ENCODE peak calls at places on chromosome 9, in ten cellular contexts. One of them, this sample, is unnamed.

GRCh38 chr9:71036501-71036900 is 84.9 kb downstream of the TRPM3 start:
- DNase-seq in psoas muscle: no peak
- DNase-seq in A673: peak; percentile 53
- DNase-seq in left ventricle myocardium inferior: no peak
- DNase-seq in hepatocyte: peak; percentile 43
- DNase-seq in adrenal gland: no peak
- DNase-seq in upper lobe of right lung: no peak
- DNase-seq in lower lobe of right lung: no peak
- DNase-seq in mammary epithelial cell: peak; percentile 18
- DNase-seq in body of pancreas: peak; percentile 20
- DNase-seq in this sample: no peak

GRCh38 chr9:136264046-136264802 is 18.6 kb upstream of the QSOX2 start:
- DNase-seq in A673: no peak
- DNase-seq in hepatocyte: no peak
- DNase-seq in upper lobe of right lung: no peak
- DNase-seq in left ventricle myocardium inferior: no peak
- DNase-seq in adrenal gland: no peak
- DNase-seq in lower lobe of right lung: no peak
- DNase-seq in body of pancreas: no peak
- DNase-seq in psoas muscle: no peak
- DNase-seq in mammary epithelial cell: no peak
- DNase-seq in this sample: no peak

GRCh38 chr9:336039-336438 is 121.4 kb downstream of the DOCK8 start:
- DNase-seq in A673: no peak
- DNase-seq in left ventricle myocardium inferior: no peak
- DNase-seq in lower lobe of right lung: no peak
- DNase-seq in body of pancreas: no peak
- DNase-seq in mammary epithelial cell: no peak
- DNase-seq in psoas muscle: no peak
- DNase-seq in hepatocyte: no peak
- DNase-seq in adrenal gland: no peak
- DNase-seq in upper lobe of right lung: peak; percentile 66
- DNase-seq in this sample: no peak

GRCh38 chr9:21994996-21995651 is 533 bp downstream of the CDKN2B-AS1 start:
- DNase-seq in lower lobe of right lung: peak; percentile 88
- DNase-seq in adrenal gland: peak; percentile 82
- DNase-seq in mammary epithelial cell: peak; percentile 80
- DNase-seq in psoas muscle: peak; percentile 74
- DNase-seq in body of pancreas: peak; percentile 53
- DNase-seq in hepatocyte: peak; percentile 57
- DNase-seq in left ventricle myocardium inferior: peak; percentile 66
- DNase-seq in A673: no peak
- DNase-seq in upper lobe of right lung: peak; percentile 91
- DNase-seq in this sample: peak; percentile 90

GRCh38 chr9:84751921-84752320 is 82.4 kb downstream of the NTRK2 start:
- DNase-seq in A673: no peak
- DNase-seq in psoas muscle: no peak
- DNase-seq in left ventricle myocardium inferior: no peak
- DNase-seq in lower lobe of right lung: no peak
- DNase-seq in hepatocyte: no peak
- DNase-seq in adrenal gland: no peak
- DNase-seq in mammary epithelial cell: peak; percentile 73
- DNase-seq in body of pancreas: no peak
- DNase-seq in upper lobe of right lung: no peak
- DNase-seq in this sample: no peak

GRCh38 chr9:38342532-38342931 is 50.0 kb upstream of the ALDH1B1 start:
- DNase-seq in hepatocyte: no peak
- DNase-seq in mammary epithelial cell: no peak
- DNase-seq in A673: no peak
- DNase-seq in psoas muscle: no peak
- DNase-seq in lower lobe of right lung: no peak
- DNase-seq in adrenal gland: no peak
- DNase-seq in body of pancreas: no peak
- DNase-seq in left ventricle myocardium inferior: no peak
- DNase-seq in upper lobe of right lung: no peak
- DNase-seq in this sample: no peak

GRCh38 chr9:29212590-29213373 is 1639.5 kb upstream of the C9orf72 start:
- DNase-seq in body of pancreas: peak; percentile 34
- DNase-seq in lower lobe of right lung: no peak
- DNase-seq in hepatocyte: peak; percentile 61
- DNase-seq in upper lobe of right lung: peak; percentile 53
- DNase-seq in left ventricle myocardium inferior: no peak
- DNase-seq in psoas muscle: no peak
- DNase-seq in adrenal gland: no peak
- DNase-seq in A673: peak; percentile 74
- DNase-seq in mammary epithelial cell: peak; percentile 52
- DNase-seq in this sample: no peak

GRCh38 chr9:94086961-94087360 is 2.7 kb downstream of the PTPDC1 start:
- DNase-seq in lower lobe of right lung: no peak
- DNase-seq in adrenal gland: no peak
- DNase-seq in hepatocyte: no peak
- DNase-seq in A673: no peak
- DNase-seq in psoas muscle: no peak
- DNase-seq in upper lobe of right lung: no peak
- DNase-seq in mammary epithelial cell: no peak
- DNase-seq in body of pancreas: no peak
- DNase-seq in left ventricle myocardium inferior: no peak
- DNase-seq in this sample: no peak

GRCh38 chr9:14231196-14231990 is 82.5 kb downstream of the NFIB start:
- DNase-seq in adrenal gland: no peak
- DNase-seq in mammary epithelial cell: no peak
- DNase-seq in left ventricle myocardium inferior: no peak
- DNase-seq in psoas muscle: no peak
- DNase-seq in body of pancreas: no peak
- DNase-seq in lower lobe of right lung: no peak
- DNase-seq in upper lobe of right lung: no peak
- DNase-seq in A673: no peak
- DNase-seq in hepatocyte: no peak
- DNase-seq in this sample: no peak

GRCh38 chr9:13450723-13451122 is 171.2 kb upstream of the MPDZ start:
- DNase-seq in body of pancreas: no peak
- DNase-seq in left ventricle myocardium inferior: no peak
- DNase-seq in psoas muscle: no peak
- DNase-seq in lower lobe of right lung: no peak
- DNase-seq in hepatocyte: no peak
- DNase-seq in mammary epithelial cell: peak; percentile 20
- DNase-seq in upper lobe of right lung: no peak
- DNase-seq in A673: peak; percentile 31
- DNase-seq in adrenal gland: no peak
- DNase-seq in this sample: no peak

GRCh38 chr9:2170737-2171136 is 155.6 kb downstream of the SMARCA2 start:
- DNase-seq in body of pancreas: no peak
- DNase-seq in left ventricle myocardium inferior: no peak
- DNase-seq in A673: no peak
- DNase-seq in adrenal gland: no peak
- DNase-seq in upper lobe of right lung: no peak
- DNase-seq in hepatocyte: no peak
- DNase-seq in lower lobe of right lung: no peak
- DNase-seq in psoas muscle: no peak
- DNase-seq in mammary epithelial cell: peak; percentile 83
- DNase-seq in this sample: no peak

GRCh38 chr9:129487307-129487657 is 133.6 kb downstream of the C9orf50 start:
- DNase-seq in mammary epithelial cell: no peak
- DNase-seq in A673: no peak
- DNase-seq in lower lobe of right lung: no peak
- DNase-seq in adrenal gland: no peak
- DNase-seq in psoas muscle: no peak
- DNase-seq in hepatocyte: no peak
- DNase-seq in upper lobe of right lung: no peak
- DNase-seq in left ventricle myocardium inferior: no peak
- DNase-seq in body of pancreas: no peak
- DNase-seq in this sample: no peak

GRCh38 chr9:129487658-129488483 is 133.0 kb downstream of the C9orf50 start:
- DNase-seq in adrenal gland: peak; percentile 78
- DNase-seq in hepatocyte: peak; percentile 72
- DNase-seq in upper lobe of right lung: no peak
- DNase-seq in lower lobe of right lung: peak; percentile 71
- DNase-seq in body of pancreas: peak; percentile 77
- DNase-seq in left ventricle myocardium inferior: peak; percentile 59
- DNase-seq in mammary epithelial cell: peak; percentile 50
- DNase-seq in psoas muscle: no peak
- DNase-seq in A673: peak; percentile 92
- DNase-seq in this sample: no peak

GRCh38 chr9:129491486-129491855 is 129.4 kb downstream of the C9orf50 start:
- DNase-seq in upper lobe of right lung: peak; percentile 83
- DNase-seq in mammary epithelial cell: no peak
- DNase-seq in lower lobe of right lung: peak; percentile 83
- DNase-seq in adrenal gland: peak; percentile 63
- DNase-seq in A673: no peak
- DNase-seq in left ventricle myocardium inferior: peak; percentile 74
- DNase-seq in psoas muscle: no peak
- DNase-seq in hepatocyte: peak; percentile 61
- DNase-seq in body of pancreas: peak; percentile 83
- DNase-seq in this sample: no peak

GRCh38 chr9:129490583-129491485 is 130.1 kb downstream of the C9orf50 start:
- DNase-seq in psoas muscle: no peak
- DNase-seq in hepatocyte: peak; percentile 61
- DNase-seq in mammary epithelial cell: no peak
- DNase-seq in left ventricle myocardium inferior: peak; percentile 46
- DNase-seq in body of pancreas: peak; percentile 75
- DNase-seq in upper lobe of right lung: peak; percentile 76
- DNase-seq in A673: peak; percentile 60
- DNase-seq in lower lobe of right lung: no peak
- DNase-seq in adrenal gland: peak; percentile 70
- DNase-seq in this sample: no peak

DNA sequence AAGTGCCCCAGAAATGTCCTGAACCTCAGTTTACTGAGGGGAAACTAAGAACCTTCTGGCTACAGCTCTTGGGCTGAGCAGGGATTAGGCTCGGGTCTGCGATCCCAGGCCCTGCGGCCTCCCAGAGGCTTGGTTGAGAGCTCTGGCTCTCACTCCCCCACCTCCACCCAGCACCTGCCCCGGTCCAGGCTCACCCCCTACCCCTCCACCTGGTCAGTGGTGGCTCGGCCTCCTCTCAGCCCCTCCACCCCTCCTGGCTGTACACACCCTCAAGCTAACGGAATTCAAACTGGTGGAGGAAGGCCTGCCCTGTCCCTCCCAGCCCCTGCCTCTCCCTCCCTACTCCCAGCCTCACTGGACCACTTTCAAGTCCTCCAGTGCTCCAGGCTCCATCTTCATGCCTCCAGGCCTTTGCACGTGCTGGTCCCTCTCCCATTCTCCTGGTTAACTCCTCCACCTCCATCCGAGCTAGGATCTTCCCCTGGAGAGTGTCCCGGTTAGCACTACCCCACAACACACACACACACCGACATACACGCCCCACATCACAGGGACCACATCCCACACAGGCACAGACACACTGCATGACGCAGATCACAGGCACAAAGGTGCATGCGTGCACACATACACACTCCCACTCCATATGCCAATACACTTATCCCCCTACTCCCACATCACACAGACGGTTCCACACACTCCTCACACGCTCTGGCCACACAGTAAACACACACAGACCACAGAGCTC is 130.9 kb downstream of the C9orf50 start:
- DNase-seq in mammary epithelial cell: no peak
- DNase-seq in adrenal gland: peak; percentile 52
- DNase-seq in hepatocyte: no peak
- DNase-seq in body of pancreas: no peak
- DNase-seq in left ventricle myocardium inferior: no peak
- DNase-seq in upper lobe of right lung: no peak
- DNase-seq in psoas muscle: no peak
- DNase-seq in lower lobe of right lung: no peak
- DNase-seq in A673: no peak
- DNase-seq in this sample: no peak
- H3K4me3 ChIP-seq in mammary epithelial cell: no peak overlapping the region
- H3K4me3 ChIP-seq in adrenal gland: peak overlapping the region; percentile 7
- H3K4me3 ChIP-seq in hepatocyte: peak overlapping the region; percentile 54
- H3K4me3 ChIP-seq in body of pancreas: no peak overlapping the region
- H3K4me3 ChIP-seq in left ventricle myocardium inferior: peak overlapping the region; percentile 72
- H3K4me3 ChIP-seq in upper lobe of right lung: peak overlapping the region; percentile 53
- H3K4me3 ChIP-seq in psoas muscle: peak overlapping the region; percentile 70
- H3K4me3 ChIP-seq in lower lobe of right lung: peak overlapping the region; percentile 69
- H3K4me3 ChIP-seq in A673: peak overlapping the region; percentile 48
- H3K4me3 ChIP-seq in this sample: no peak overlapping the region

DNA sequence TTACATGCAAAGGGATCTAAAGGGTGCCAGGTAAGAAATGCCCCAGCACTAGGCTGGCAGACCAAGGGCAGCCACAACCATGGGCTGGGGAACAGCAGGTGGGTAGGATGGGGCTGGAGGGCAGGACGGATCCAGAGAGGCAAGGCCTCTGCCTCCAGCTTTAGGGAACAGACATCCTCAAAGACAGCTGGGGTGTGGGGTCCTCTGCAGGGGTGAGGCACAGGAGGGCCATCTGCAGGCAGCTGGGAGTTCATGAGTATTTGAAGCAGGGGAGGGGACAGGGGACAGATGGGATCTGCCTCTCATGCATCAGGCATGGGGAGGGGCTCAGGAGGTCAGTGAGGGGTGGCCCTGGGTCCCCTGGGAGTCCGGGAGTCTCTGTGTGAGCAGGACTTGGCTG is 3.9 kb downstream of the SUSD3 start:
- DNase-seq in adrenal gland: no peak
- DNase-seq in lower lobe of right lung: peak; percentile 20
- DNase-seq in left ventricle myocardium inferior: no peak
- DNase-seq in hepatocyte: no peak
- DNase-seq in mammary epithelial cell: no peak
- DNase-seq in A673: no peak
- DNase-seq in body of pancreas: no peak
- DNase-seq in psoas muscle: no peak
- DNase-seq in upper lobe of right lung: no peak
- DNase-seq in this sample: peak; percentile 42
- TF ChIP-seq CTCF in adrenal gland: no peak
- TF ChIP-seq CTCF in lower lobe of right lung: no peak
- TF ChIP-seq CTCF in left ventricle myocardium inferior: no peak
- TF ChIP-seq CTCF in hepatocyte: no peak
- TF ChIP-seq CTCF in mammary epithelial cell: no peak
- TF ChIP-seq CTCF in A673: no peak
- TF ChIP-seq CTCF in body of pancreas: no peak
- TF ChIP-seq CTCF in psoas muscle: no peak
- TF ChIP-seq CTCF in upper lobe of right lung: no peak
- TF ChIP-seq CTCF in this sample: peak; percentile 1

DNA sequence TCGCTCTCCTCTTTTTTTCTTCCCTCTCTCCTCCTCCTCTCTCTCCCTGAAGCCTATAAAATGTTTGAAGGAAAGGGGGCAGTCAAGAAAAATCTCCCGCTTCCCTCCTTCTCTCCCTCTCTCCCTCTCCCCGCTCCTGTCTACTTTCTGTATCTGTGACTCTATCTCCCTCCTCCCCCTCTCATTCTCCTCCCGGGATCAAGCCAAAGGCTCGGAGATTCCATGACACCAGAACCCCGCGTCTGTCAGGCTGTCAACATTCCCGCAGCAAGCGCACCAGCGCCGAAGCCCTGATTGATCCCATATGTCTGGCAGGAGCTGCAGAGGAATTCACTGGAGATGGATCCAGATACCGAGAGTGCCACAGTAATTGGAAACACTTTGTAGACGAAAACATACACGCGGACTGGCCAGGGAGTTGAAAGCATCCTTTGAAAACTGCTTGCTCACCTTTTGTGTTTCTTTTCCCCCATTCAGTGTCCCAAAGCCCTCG is 268 bp upstream of the SVEP1 start:
- DNase-seq in psoas muscle: peak; percentile 50
- DNase-seq in body of pancreas: peak; percentile 21
- DNase-seq in lower lobe of right lung: no peak
- DNase-seq in A673: peak; percentile 46
- DNase-seq in hepatocyte: peak; percentile 35
- DNase-seq in mammary epithelial cell: peak; percentile 37
- DNase-seq in left ventricle myocardium inferior: peak; percentile 23
- DNase-seq in upper lobe of right lung: no peak
- DNase-seq in adrenal gland: no peak
- DNase-seq in this sample: no peak
- H3K27me3 ChIP-seq in psoas muscle: peaks cover 10% of the 10 kb centered on the region
- H3K27me3 ChIP-seq in body of pancreas: no peaks in the 10 kb centered on the region
- H3K27me3 ChIP-seq in lower lobe of right lung: peaks cover 39% of the 10 kb centered on the region
- H3K27me3 ChIP-seq in A673: peaks cover 44% of the 10 kb centered on the region
- H3K27me3 ChIP-seq in hepatocyte: peaks cover 34% of the 10 kb centered on the region
- H3K27me3 ChIP-seq in mammary epithelial cell: no peaks in the 10 kb centered on the region
- H3K27me3 ChIP-seq in left ventricle myocardium inferior: peaks cover 83% of the 10 kb centered on the region
- H3K27me3 ChIP-seq in upper lobe of right lung: peaks cover 26% of the 10 kb centered on the region
- H3K27me3 ChIP-seq in adrenal gland: peaks cover 25% of the 10 kb centered on the region
- H3K27me3 ChIP-seq in this sample: no peaks in the 10 kb centered on the region

GRCh38 chr9:126261584-126262356 is 64.9 kb upstream of the MVB12B start:
- DNase-seq in psoas muscle: no peak
- DNase-seq in upper lobe of right lung: no peak
- DNase-seq in A673: no peak
- DNase-seq in adrenal gland: no peak
- DNase-seq in left ventricle myocardium inferior: no peak
- DNase-seq in mammary epithelial cell: no peak
- DNase-seq in hepatocyte: no peak
- DNase-seq in lower lobe of right lung: no peak
- DNase-seq in body of pancreas: no peak
- DNase-seq in this sample: no peak
- H3K4me3 ChIP-seq in psoas muscle: no peak overlapping the region
- H3K4me3 ChIP-seq in upper lobe of right lung: no peak overlapping the region
- H3K4me3 ChIP-seq in A673: no peak overlapping the region
- H3K4me3 ChIP-seq in adrenal gland: no peak overlapping the region
- H3K4me3 ChIP-seq in left ventricle myocardium inferior: no peak overlapping the region
- H3K4me3 ChIP-seq in mammary epithelial cell: no peak overlapping the region
- H3K4me3 ChIP-seq in hepatocyte: no peak overlapping the region
- H3K4me3 ChIP-seq in lower lobe of right lung: no peak overlapping the region
- H3K4me3 ChIP-seq in body of pancreas: no peak overlapping the region
- H3K4me3 ChIP-seq in this sample: no peak overlapping the region

This sample was measured in GM06990.